ENCODE peak calls at places on chromosome X, in nine cellular contexts. One of them, this sample, is unnamed.
A peak's percentile ranks its signal among the peaks of the same experiment; 100 is the strongest.

GRCh38 chrX:155105919-155106318 is 34.6 kb downstream of the BRCC3 start:
- DNase-seq in HL-60: no peak
- DNase-seq in HCT116: no peak
- DNase-seq in GM23338: no peak
- DNase-seq in A549: no peak
- DNase-seq in fibroblast of lung: no peak
- DNase-seq in heart left ventricle: no peak
- DNase-seq in heart right ventricle: no peak
- DNase-seq in SK-N-SH: no peak
- DNase-seq in this sample: no peak

GRCh38 chrX:2664497-2664896 is 26.6 kb upstream of the CD99 start:
- DNase-seq in HL-60: no peak
- DNase-seq in HCT116: no peak
- DNase-seq in GM23338: no peak
- DNase-seq in A549: no peak
- DNase-seq in fibroblast of lung: peak; percentile 74
- DNase-seq in heart left ventricle: no peak
- DNase-seq in heart right ventricle: peak; percentile 69
- DNase-seq in SK-N-SH: no peak
- DNase-seq in this sample: no peak

GRCh38 chrX:30948626-30949025 is 59.6 kb upstream of the TAB3 start:
- DNase-seq in HL-60: no peak
- DNase-seq in HCT116: no peak
- DNase-seq in GM23338: no peak
- DNase-seq in A549: no peak
- DNase-seq in fibroblast of lung: no peak
- DNase-seq in heart left ventricle: no peak
- DNase-seq in heart right ventricle: no peak
- DNase-seq in SK-N-SH: no peak
- DNase-seq in this sample: no peak

GRCh38 chrX:34810364-34810763 is 132.2 kb upstream of the FAM47B start:
- DNase-seq in HL-60: no peak
- DNase-seq in HCT116: no peak
- DNase-seq in GM23338: no peak
- DNase-seq in A549: no peak
- DNase-seq in fibroblast of lung: peak; percentile 48
- DNase-seq in heart left ventricle: no peak
- DNase-seq in heart right ventricle: no peak
- DNase-seq in SK-N-SH: no peak
- DNase-seq in this sample: no peak

GRCh38 chrX:48794993-48795501 is 6.8 kb upstream of the HDAC6 start:
- DNase-seq in HL-60: no peak
- DNase-seq in HCT116: no peak
- DNase-seq in GM23338: no peak
- DNase-seq in A549: peak; percentile 38
- DNase-seq in fibroblast of lung: peak; percentile 56
- DNase-seq in heart left ventricle: no peak
- DNase-seq in heart right ventricle: no peak
- DNase-seq in SK-N-SH: no peak
- DNase-seq in this sample: peak; percentile 72

GRCh38 chrX:130075768-130076167 is 34.5 kb downstream of the ELF4 start:
- DNase-seq in HL-60: no peak
- DNase-seq in HCT116: no peak
- DNase-seq in GM23338: no peak
- DNase-seq in A549: no peak
- DNase-seq in fibroblast of lung: no peak
- DNase-seq in heart left ventricle: no peak
- DNase-seq in heart right ventricle: no peak
- DNase-seq in SK-N-SH: no peak
- DNase-seq in this sample: no peak

GRCh38 chrX:38151426-38151825 is 69.2 kb downstream of the SRPX start:
- DNase-seq in HL-60: no peak
- DNase-seq in HCT116: no peak
- DNase-seq in GM23338: no peak
- DNase-seq in A549: no peak
- DNase-seq in fibroblast of lung: no peak
- DNase-seq in heart left ventricle: no peak
- DNase-seq in heart right ventricle: no peak
- DNase-seq in SK-N-SH: no peak
- DNase-seq in this sample: no peak

GRCh38 chrX:29662759-29663503 is 552.4 kb upstream of the MAGEB2 start:
- DNase-seq in HL-60: no peak
- DNase-seq in HCT116: no peak
- DNase-seq in GM23338: no peak
- DNase-seq in A549: peak; percentile 98
- DNase-seq in fibroblast of lung: peak; percentile 88
- DNase-seq in heart left ventricle: no peak
- DNase-seq in heart right ventricle: no peak
- DNase-seq in SK-N-SH: no peak
- DNase-seq in this sample: no peak

GRCh38 chrX:38468758-38469157 is 92.6 kb upstream of the TSPAN7 start:
- DNase-seq in HL-60: no peak
- DNase-seq in HCT116: no peak
- DNase-seq in GM23338: no peak
- DNase-seq in A549: no peak
- DNase-seq in fibroblast of lung: no peak
- DNase-seq in heart left ventricle: no peak
- DNase-seq in heart right ventricle: no peak
- DNase-seq in SK-N-SH: no peak
- DNase-seq in this sample: no peak

GRCh38 chrX:15384304-15384703 is at the start of gene VEGFD:
- DNase-seq in HL-60: no peak
- DNase-seq in HCT116: no peak
- DNase-seq in GM23338: peak; percentile 9
- DNase-seq in A549: peak; percentile 5
- DNase-seq in fibroblast of lung: peak; percentile 90
- DNase-seq in heart left ventricle: no peak
- DNase-seq in heart right ventricle: no peak
- DNase-seq in SK-N-SH: no peak
- DNase-seq in this sample: no peak

GRCh38 chrX:8067754-8068469 is 103.2 kb downstream of the VCX2 start:
- DNase-seq in HL-60: no peak
- DNase-seq in HCT116: no peak
- DNase-seq in GM23338: no peak
- DNase-seq in A549: peak; percentile 4
- DNase-seq in fibroblast of lung: peak; percentile 87
- DNase-seq in heart left ventricle: no peak
- DNase-seq in heart right ventricle: no peak
- DNase-seq in SK-N-SH: no peak
- DNase-seq in this sample: no peak

GRCh38 chrX:125646195-125646594 is 326.5 kb downstream of the TEX13C start:
- DNase-seq in HL-60: peak; percentile 3
- DNase-seq in HCT116: no peak
- DNase-seq in GM23338: peak; percentile 19
- DNase-seq in A549: peak; percentile 6
- DNase-seq in fibroblast of lung: no peak
- DNase-seq in heart left ventricle: no peak
- DNase-seq in heart right ventricle: no peak
- DNase-seq in SK-N-SH: no peak
- DNase-seq in this sample: no peak

GRCh38 chrX:5306654-5307121 is 922.0 kb downstream of the NLGN4X start:
- DNase-seq in HL-60: peak; percentile 70
- DNase-seq in HCT116: no peak
- DNase-seq in GM23338: no peak
- DNase-seq in A549: no peak
- DNase-seq in fibroblast of lung: no peak
- DNase-seq in heart left ventricle: no peak
- DNase-seq in heart right ventricle: no peak
- DNase-seq in SK-N-SH: no peak
- DNase-seq in this sample: no peak

GRCh38 chrX:29470029-29470428 is 745.3 kb upstream of the MAGEB2 start:
- DNase-seq in HL-60: no peak
- DNase-seq in HCT116: peak; percentile 33
- DNase-seq in GM23338: no peak
- DNase-seq in A549: peak; percentile 4
- DNase-seq in fibroblast of lung: peak; percentile 90
- DNase-seq in heart left ventricle: no peak
- DNase-seq in heart right ventricle: no peak
- DNase-seq in SK-N-SH: no peak
- DNase-seq in this sample: no peak

GRCh38 chrX:109959356-109959871 is 43.5 kb upstream of the TMEM164 start:
- DNase-seq in HL-60: peak; percentile 7
- DNase-seq in HCT116: no peak
- DNase-seq in GM23338: no peak
- DNase-seq in A549: no peak
- DNase-seq in fibroblast of lung: no peak
- DNase-seq in heart left ventricle: no peak
- DNase-seq in heart right ventricle: no peak
- DNase-seq in SK-N-SH: no peak
- DNase-seq in this sample: no peak

GRCh38 chrX:57587607-57588006 is 4.2 kb upstream of the ZXDB start:
- DNase-seq in HL-60: no peak
- DNase-seq in HCT116: no peak
- DNase-seq in GM23338: no peak
- DNase-seq in A549: no peak
- DNase-seq in fibroblast of lung: no peak
- DNase-seq in heart left ventricle: no peak
- DNase-seq in heart right ventricle: no peak
- DNase-seq in SK-N-SH: no peak
- DNase-seq in this sample: no peak

GRCh38 chrX:20066968-20067708 is 49.6 kb downstream of the MAP7D2 start:
- DNase-seq in HL-60: peak; percentile 43
- DNase-seq in HCT116: peak; percentile 38
- DNase-seq in GM23338: peak; percentile 50
- DNase-seq in A549: peak; percentile 71
- DNase-seq in fibroblast of lung: peak; percentile 59
- DNase-seq in heart left ventricle: no peak
- DNase-seq in heart right ventricle: no peak
- DNase-seq in SK-N-SH: peak; percentile 57
- DNase-seq in this sample: no peak

GRCh38 chrX:82692991-82693390 is 815.1 kb upstream of the POU3F4 start:
- DNase-seq in HL-60: no peak
- DNase-seq in HCT116: no peak
- DNase-seq in GM23338: no peak
- DNase-seq in A549: no peak
- DNase-seq in fibroblast of lung: no peak
- DNase-seq in heart left ventricle: no peak
- DNase-seq in heart right ventricle: no peak
- DNase-seq in SK-N-SH: no peak
- DNase-seq in this sample: no peak

GRCh38 chrX:24493740-24494543 is 28.9 kb downstream of the PDK3 start:
- DNase-seq in HL-60: no peak
- DNase-seq in HCT116: no peak
- DNase-seq in GM23338: peak; percentile 43
- DNase-seq in A549: no peak
- DNase-seq in fibroblast of lung: no peak
- DNase-seq in heart left ventricle: no peak
- DNase-seq in heart right ventricle: no peak
- DNase-seq in SK-N-SH: no peak
- DNase-seq in this sample: no peak

GRCh38 chrX:104660092-104660491 is 94.1 kb downstream of the IL1RAPL2 start:
- DNase-seq in HL-60: no peak
- DNase-seq in HCT116: no peak
- DNase-seq in GM23338: no peak
- DNase-seq in A549: no peak
- DNase-seq in fibroblast of lung: no peak
- DNase-seq in heart left ventricle: no peak
- DNase-seq in heart right ventricle: no peak
- DNase-seq in SK-N-SH: no peak
- DNase-seq in this sample: no peak

GRCh38 chrX:1390621-1391369 is 1.1 kb downstream of the SLC25A6 start:
- DNase-seq in HL-60: no peak
- DNase-seq in HCT116: no peak
- DNase-seq in GM23338: no peak
- DNase-seq in A549: no peak
- DNase-seq in fibroblast of lung: no peak
- DNase-seq in heart left ventricle: peak; percentile 48
- DNase-seq in heart right ventricle: no peak
- DNase-seq in SK-N-SH: no peak
- DNase-seq in this sample: peak; percentile 47
- H3K27ac ChIP-seq in HL-60: peak overlapping the region; percentile 100
- H3K27ac ChIP-seq in HCT116: peak overlapping the region; percentile 98
- H3K27ac ChIP-seq in GM23338: peak overlapping the region; percentile 92
- H3K27ac ChIP-seq in A549: peak overlapping the region; percentile 100
- H3K27ac ChIP-seq in fibroblast of lung: peak overlapping the region; percentile 98
- H3K27ac ChIP-seq in heart left ventricle: peak overlapping the region; percentile 99
- H3K27ac ChIP-seq in heart right ventricle: peak overlapping the region; percentile 99
- H3K27ac ChIP-seq in SK-N-SH: peak overlapping the region; percentile 95
- H3K27ac ChIP-seq in this sample: peak overlapping the region; percentile 99

GRCh38 chrX:17812763-17813162 is 48.3 kb downstream of the RAI2 start:
- DNase-seq in HL-60: no peak
- DNase-seq in HCT116: no peak
- DNase-seq in GM23338: peak; percentile 39
- DNase-seq in A549: peak; percentile 9
- DNase-seq in fibroblast of lung: peak; percentile 64
- DNase-seq in heart left ventricle: no peak
- DNase-seq in heart right ventricle: no peak
- DNase-seq in SK-N-SH: peak; percentile 38
- DNase-seq in this sample: no peak
- TF ChIP-seq CTCF in HL-60: peak; percentile 4
- TF ChIP-seq CTCF in HCT116: peak; percentile 31
- TF ChIP-seq CTCF in GM23338: peak; percentile 69
- TF ChIP-seq CTCF in A549: peak; percentile 23
- TF ChIP-seq CTCF in fibroblast of lung: peak; percentile 75
- TF ChIP-seq CTCF in heart left ventricle: peak; percentile 45
- TF ChIP-seq CTCF in heart right ventricle: peak; percentile 54
- TF ChIP-seq CTCF in SK-N-SH: peak; percentile 50
- TF ChIP-seq CTCF in this sample: peak; percentile 54

GRCh38 chrX:68454476-68455150 is 21.3 kb upstream of the OPHN1 start:
- DNase-seq in HL-60: no peak
- DNase-seq in HCT116: no peak
- DNase-seq in GM23338: no peak
- DNase-seq in A549: peak; percentile 56
- DNase-seq in fibroblast of lung: no peak
- DNase-seq in heart left ventricle: no peak
- DNase-seq in heart right ventricle: no peak
- DNase-seq in SK-N-SH: no peak
- DNase-seq in this sample: no peak
- H3K27ac ChIP-seq in HL-60: no peak overlapping the region
- H3K27ac ChIP-seq in HCT116: no peak overlapping the region
- H3K27ac ChIP-seq in GM23338: no peak overlapping the region
- H3K27ac ChIP-seq in A549: peak overlapping the region; percentile 45
- H3K27ac ChIP-seq in fibroblast of lung: no peak overlapping the region
- H3K27ac ChIP-seq in heart left ventricle: no peak overlapping the region
- H3K27ac ChIP-seq in heart right ventricle: no peak overlapping the region
- H3K27ac ChIP-seq in SK-N-SH: no peak overlapping the region
- H3K27ac ChIP-seq in this sample: peak overlapping the region; percentile 31

DNA sequence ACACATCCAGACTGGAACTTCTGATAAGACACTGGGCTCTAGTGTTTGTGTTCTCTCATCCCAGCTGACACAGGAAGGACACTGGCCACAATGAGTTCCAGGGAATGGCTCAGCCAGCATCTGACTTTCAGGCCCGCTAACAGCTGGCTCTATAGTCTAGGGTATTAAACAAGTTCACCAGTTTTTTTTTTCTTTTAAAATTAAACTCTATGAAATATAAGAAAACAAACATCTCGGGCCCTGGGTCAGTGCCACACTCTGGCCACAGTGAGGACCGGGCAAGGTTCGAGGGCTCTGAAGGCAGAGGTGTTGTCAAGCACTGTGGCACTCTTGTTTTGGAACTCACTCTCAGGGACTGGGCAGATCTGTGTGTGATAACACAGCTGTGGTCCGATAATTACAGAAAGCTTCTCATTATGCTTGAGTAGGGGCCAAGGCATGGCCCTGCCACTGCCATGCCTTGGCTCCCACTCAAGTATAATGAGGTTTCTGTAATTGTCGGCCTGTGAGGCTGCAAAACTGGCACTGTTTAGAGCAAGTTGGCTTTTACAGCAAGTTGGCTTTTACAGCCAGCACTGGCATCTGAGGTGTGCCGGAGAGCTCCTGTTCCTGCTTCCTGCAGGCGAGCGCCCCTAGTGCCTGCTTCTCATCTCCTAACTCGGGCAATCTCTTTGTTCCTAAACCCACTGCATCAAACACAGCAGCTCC is 62.8 kb downstream of the PPP1R2C start:
- DNase-seq in HL-60: peak; percentile 39
- DNase-seq in HCT116: no peak
- DNase-seq in GM23338: peak; percentile 70
- DNase-seq in A549: peak; percentile 36
- DNase-seq in fibroblast of lung: peak; percentile 14
- DNase-seq in heart left ventricle: peak; percentile 46
- DNase-seq in heart right ventricle: no peak
- DNase-seq in SK-N-SH: peak; percentile 25
- DNase-seq in this sample: peak; percentile 69
- TF ChIP-seq CTCF in HL-60: no peak
- TF ChIP-seq CTCF in HCT116: no peak
- TF ChIP-seq CTCF in GM23338: peak; percentile 51
- TF ChIP-seq CTCF in A549: peak; percentile 15
- TF ChIP-seq CTCF in fibroblast of lung: no peak
- TF ChIP-seq CTCF in heart left ventricle: no peak
- TF ChIP-seq CTCF in heart right ventricle: peak; percentile 39
- TF ChIP-seq CTCF in SK-N-SH: peak; percentile 47
- TF ChIP-seq CTCF in this sample: peak; percentile 31

This sample was measured in lower lobe of right lung.